ENCODE peak calls at places on chromosomes 12 and 14, in four cellular contexts. One of them, this sample, is unnamed.

GRCh38 chr14:98503086-98503815 is 768.7 kb downstream of the BCL11B start:
- DNase-seq in lower lobe of right lung: no peak
- DNase-seq in adipocyte: no peak
- DNase-seq in choroid plexus epithelial cell: no peak
- DNase-seq in this sample: no peak

GRCh38 chr12:53743277-53744129 is 8.3 kb downstream of the CISTR start:
- DNase-seq in choroid plexus epithelial cell: peak
- DNase-seq in adipocyte: peak
- DNase-seq in lower lobe of right lung: no peak
- DNase-seq in this sample: peak

GRCh38 chr12:27385756-27386155 is 53.1 kb downstream of the BMAL2 start:
- DNase-seq in choroid plexus epithelial cell: no peak
- DNase-seq in lower lobe of right lung: no peak
- DNase-seq in adipocyte: no peak
- DNase-seq in this sample: no peak

GRCh38 chr14:35331605-35332516 is 39.7 kb downstream of the PSMA6 start:
- DNase-seq in choroid plexus epithelial cell: peak
- DNase-seq in lower lobe of right lung: peak
- DNase-seq in adipocyte: no peak
- DNase-seq in this sample: peak

GRCh38 chr12:55706840-55707671 is 648 bp downstream of the ITGA7 start:
- DNase-seq in choroid plexus epithelial cell: no peak
- DNase-seq in adipocyte: peak
- DNase-seq in lower lobe of right lung: no peak
- DNase-seq in this sample: peak

GRCh38 chr14:52020315-52020714 is 31.0 kb downstream of the RTRAF start:
- DNase-seq in adipocyte: no peak
- DNase-seq in choroid plexus epithelial cell: no peak
- DNase-seq in lower lobe of right lung: no peak
- DNase-seq in this sample: no peak

GRCh38 chr12:109153711-109154434 is 37.5 kb downstream of the ACACB start:
- DNase-seq in lower lobe of right lung: no peak
- DNase-seq in choroid plexus epithelial cell: no peak
- DNase-seq in adipocyte: no peak
- DNase-seq in this sample: no peak

GRCh38 chr14:23106747-23107045 is 1.9 kb upstream of the CIROP start:
- DNase-seq in adipocyte: no peak
- DNase-seq in choroid plexus epithelial cell: no peak
- DNase-seq in lower lobe of right lung: no peak
- DNase-seq in this sample: no peak

GRCh38 chr12:6540181-6540877 is 6.0 kb downstream of the GAPDH start:
- DNase-seq in lower lobe of right lung: peak
- DNase-seq in adipocyte: peak
- DNase-seq in choroid plexus epithelial cell: peak
- DNase-seq in this sample: peak

GRCh38 chr12:2214411-2214810 is 161.6 kb downstream of the CACNA1C start:
- DNase-seq in adipocyte: no peak
- DNase-seq in lower lobe of right lung: no peak
- DNase-seq in choroid plexus epithelial cell: peak
- DNase-seq in this sample: no peak

GRCh38 chr12:46168426-46168825 is 100.4 kb downstream of the SLC38A1 start:
- DNase-seq in choroid plexus epithelial cell: no peak
- DNase-seq in adipocyte: no peak
- DNase-seq in lower lobe of right lung: no peak
- DNase-seq in this sample: no peak

GRCh38 chr14:102317564-102318248 is 1.8 kb upstream of the ZNF839 start:
- DNase-seq in adipocyte: peak
- DNase-seq in choroid plexus epithelial cell: peak
- DNase-seq in lower lobe of right lung: no peak
- DNase-seq in this sample: no peak

GRCh38 chr14:93219103-93219726 is 12.2 kb downstream of the UBR7 start:
- DNase-seq in choroid plexus epithelial cell: peak
- DNase-seq in adipocyte: peak
- DNase-seq in lower lobe of right lung: no peak
- DNase-seq in this sample: peak

GRCh38 chr12:116039081-116039480 is 238.4 kb downstream of the MED13L start:
- DNase-seq in choroid plexus epithelial cell: no peak
- DNase-seq in adipocyte: no peak
- DNase-seq in lower lobe of right lung: no peak
- DNase-seq in this sample: peak

GRCh38 chr12:124152733-124153132 is 142.2 kb upstream of the RFLNA start:
- DNase-seq in lower lobe of right lung: no peak
- DNase-seq in adipocyte: peak
- DNase-seq in choroid plexus epithelial cell: no peak
- DNase-seq in this sample: no peak